ENCODE peak calls at places on chromosome 1, in nine cellular contexts. G, N, Y, D, W, Q, T, K and J are unnamed samples.

GRCh38 chr1:228064296-228064695 is 18.2 kb upstream of the ARF1 start:
- DNase-seq in G (no peak), Y (no peak), Q (no peak), D (no peak), W (no peak), K (no peak), N (no peak), T (no peak), J (no peak)

GRCh38 chr1:92755541-92756351 is 29.2 kb downstream of the EVI5 start:
- DNase-seq in D (peak; percentile 85), G (no peak), N (no peak), Y (no peak), Q (no peak), K (peak; percentile 49), W (no peak), T (no peak), J (no peak)

GRCh38 chr1:28193701-28194161 is 17.2 kb upstream of the PTAFR start:
- DNase-seq in K (no peak), W (no peak), N (no peak), Y (no peak), T (no peak), Q (no peak), G (no peak), D (no peak), J (no peak)

GRCh38 chr1:43345119-43345518 is 7.5 kb downstream of the MPL start:
- DNase-seq in G (no peak), Y (no peak), W (no peak), K (no peak), N (no peak), T (no peak), Q (no peak), D (peak; percentile 10), J (no peak)

GRCh38 chr1:37480125-37480466 is 5.7 kb downstream of the ZC3H12A start:
- DNase-seq in K (peak; percentile 26), Q (no peak), D (no peak), W (no peak), G (no peak), N (no peak), T (no peak), Y (no peak), J (no peak)

GRCh38 chr1:68954841-68955240 is 458.0 kb upstream of the DEPDC1 start:
- DNase-seq in W (no peak), T (no peak), D (no peak), N (no peak), K (no peak), Y (no peak), G (no peak), Q (no peak), J (no peak)

GRCh38 chr1:55877440-55878232 is 662.5 kb upstream of the USP24 start:
- DNase-seq in W (no peak), K (no peak), G (no peak), T (no peak), Q (no peak), N (no peak), Y (no peak), D (no peak), J (no peak)

GRCh38 chr1:168755800-168756418 is 26.9 kb upstream of the DPT start:
- DNase-seq in T (no peak), G (no peak), W (no peak), N (no peak), K (no peak), Q (no peak), Y (no peak), D (no peak), J (no peak)